ENCODE peak calls at places on chromosomes 11 and 22, in seven cellular contexts. D is endothelial cell; Z is OCI-M1; V is glutamatergic neuron; T is stimulated activated CD4-positive, alpha-beta T cell treated with anti-CD3 and anti-CD28 coated beads, Interleukin-2, amount 100 ng/mL, for 48 hours; X is GM04504; A is epithelial cell of prostate. N is an unnamed sample.
A peak's percentile ranks its signal among the peaks of the same experiment; 100 is the strongest.

GRCh38 chr11:118051611-118052461 is 25.0 kb upstream of the TMPRSS4 start:
- DNase-seq in A (no peak), Z (no peak), V (no peak), T (peak; percentile 39), D (no peak), X (no peak), N (no peak)

GRCh38 chr11:84594602-84595001 is 1032.5 kb downstream of the DLG2 start:
- DNase-seq in Z (no peak), X (no peak), V (no peak), A (no peak), D (no peak), T (no peak), N (no peak)

GRCh38 chr11:129861702-129862107 is 33.7 kb downstream of the NFRKB start:
- DNase-seq in X (peak; percentile 74), A (peak; percentile 83), V (no peak), Z (no peak), D (no peak), T (no peak), N (peak; percentile 91)

GRCh38 chr22:38944653-38945052 is 12.8 kb upstream of the APOBEC3A start:
- DNase-seq in Z (no peak), D (no peak), T (no peak), X (no peak), A (no peak), V (no peak), N (no peak)

GRCh38 chr11:109267293-109268095 is 154.5 kb upstream of the C11orf87 start:
- DNase-seq in A (peak; percentile 53), T (no peak), V (no peak), D (no peak), X (no peak), Z (peak; percentile 42), N (no peak)

GRCh38 chr11:10602366-10602765 is 33.9 kb upstream of the LYVE1 start:
- DNase-seq in V (no peak), X (no peak), T (no peak), A (no peak), Z (no peak), D (no peak), N (no peak)

GRCh38 chr11:44016129-44016528 is 31.7 kb upstream of the ACCSL start:
- DNase-seq in Z (no peak), V (peak; percentile 67), D (no peak), A (no peak), X (peak; percentile 73), T (no peak), N (no peak)

GRCh38 chr11:27616711-27617110 is 83.5 kb downstream of the BDNF start:
- DNase-seq in V (no peak), D (no peak), T (no peak), X (no peak), A (no peak), Z (no peak), N (no peak)

GRCh38 chr11:57316017-57316416 is 8.7 kb downstream of the TNKS1BP1 start:
- DNase-seq in D (no peak), Z (no peak), T (no peak), X (no peak), A (no peak), V (no peak), N (no peak)

GRCh38 chr11:723120-723883 is 17.3 kb downstream of the EPS8L2 start:
- DNase-seq in D (no peak), T (no peak), V (no peak), Z (peak; percentile 49), X (no peak), A (no peak), N (peak; percentile 75)

GRCh38 chr11:45090607-45091006 is 55.8 kb upstream of the PRDM11 start:
- DNase-seq in T (no peak), A (no peak), Z (no peak), V (no peak), D (no peak), X (no peak), N (no peak)

GRCh38 chr11:77503006-77503405 is 29.1 kb upstream of the PAK1 start:
- DNase-seq in V (peak; percentile 38), T (no peak), D (no peak), A (no peak), Z (peak; percentile 85), X (peak; percentile 10), N (no peak)

GRCh38 chr11:55503449-55503848 is 50.8 kb upstream of the OR4C15 start:
- DNase-seq in A (no peak), V (no peak), T (no peak), X (no peak), D (no peak), Z (peak; percentile 5), N (no peak)

GRCh38 chr11:32386770-32387377 is 48.5 kb downstream of the WT1 start:
- DNase-seq in X (no peak), D (no peak), T (no peak), V (no peak), Z (peak; percentile 81), A (no peak), N (no peak)

GRCh38 chr11:93529707-93530467 is 13.3 kb downstream of the SMCO4 start:
- DNase-seq in T (no peak), V (no peak), Z (no peak), A (no peak), D (no peak), X (no peak), N (no peak)

GRCh38 chr11:127059286-127060200 is 59.0 kb upstream of the KIRREL3 start:
- DNase-seq in Z (no peak), X (peak; percentile 29), A (no peak), D (no peak), V (no peak), T (no peak), N (no peak)

GRCh38 chr11:114678125-114679036 is at the start of gene NXPE2:
- DNase-seq in X (peak; percentile 7), D (no peak), V (no peak), T (no peak), Z (no peak), A (peak; percentile 82), N (no peak)

GRCh38 chr11:69923641-69924307 is 104.6 kb upstream of the FGF3 start:
- DNase-seq in D (no peak), X (no peak), V (peak; percentile 10), A (no peak), T (no peak), Z (no peak), N (peak; percentile 14)

GRCh38 chr11:19907839-19908238 is 195.2 kb downstream of the NAV2 start:
- DNase-seq in X (no peak), A (no peak), Z (no peak), V (no peak), T (no peak), D (no peak), N (no peak)

N was measured in 8988T.